ENCODE peak calls at places on chromosomes 16 and 17, in ten cellular contexts. E is stimulated activated CD4-positive, alpha-beta T cell treated with anti-CD3 and anti-CD28 coated beads, Interleukin-12 subunit alpha, Interleukin-12 subunit beta, amount 100 ng/mL, for 24 hours; Z is activated CD8-positive, alpha-beta memory T cell treated with anti-CD3 and anti-CD28 coated beads for 4 hours; M is posterior cingulate gyrus; U is AML-193; V is H54; G is transverse colon; W is RWPE1; P is stimulated activated CD8-positive, alpha-beta memory T cell treated with anti-CD3 and anti-CD28 coated beads, Interleukin-4, amount 100 ng/mL, for 4 hours; H is H4. I is an unnamed sample.

GRCh38 chr17:7508150-7508549 is 24.0 kb downstream of the POLR2A start:
- DNase-seq in E (no peak), Z (no peak), M (no peak), U (no peak), V (no peak), G (no peak), W (no peak), P (no peak), H (no peak), I (no peak)

GRCh38 chr17:58318065-58318481 is 10.5 kb downstream of the TSPOAP1 start:
- DNase-seq in E (no peak), Z (no peak), M (no peak), U (no peak), V (no peak), G (no peak), W (no peak), P (no peak), H (no peak), I (no peak)

GRCh38 chr17:11324846-11325420 is 83.9 kb downstream of the SHISA6 start:
- DNase-seq in E (no peak), Z (no peak), M (no peak), U (no peak), V (no peak), G (no peak), W (no peak), P (no peak), H (no peak), I (no peak)

GRCh38 chr17:33183487-33184026 is 109.5 kb downstream of the ASIC2 start:
- DNase-seq in E (no peak), Z (no peak), M (no peak), U (no peak), V (no peak), G (no peak), W (no peak), P (no peak), H (no peak), I (no peak)

GRCh38 chr16:17392127-17392856 is 78.5 kb downstream of the XYLT1 start:
- DNase-seq in E (no peak), Z (no peak), M (no peak), U (no peak), V (no peak), G (no peak), W (no peak), P (no peak), H (no peak), I (no peak)

GRCh38 chr17:80219777-80220708 is at the start of the genes SGSH and SLC26A11:
- DNase-seq in E (peak; percentile 75), Z (no peak), M (peak; percentile 74), U (no peak), V (peak; percentile 94), G (peak; percentile 89), W (peak; percentile 88), P (peak; percentile 10), H (peak; percentile 57), I (no peak)

GRCh38 chr17:75693500-75694481 is 26.7 kb downstream of the SAP30BP start:
- DNase-seq in E (no peak), Z (no peak), M (peak; percentile 90), U (no peak), V (peak; percentile 75), G (peak; percentile 63), W (peak; percentile 63), P (no peak), H (peak; percentile 100), I (peak; percentile 25)

GRCh38 chr16:75073551-75074414 is 42.8 kb downstream of the LDHD start:
- DNase-seq in E (no peak), Z (no peak), M (no peak), U (no peak), V (no peak), G (no peak), W (no peak), P (no peak), H (no peak), I (no peak)

GRCh38 chr17:71769850-71770249 is 351.0 kb upstream of the SOX9 start:
- DNase-seq in E (no peak), Z (no peak), M (no peak), U (no peak), V (no peak), G (no peak), W (no peak), P (no peak), H (no peak), I (no peak)

GRCh38 chr17:40448213-40448638 is 5.0 kb downstream of the IGFBP4 start:
- DNase-seq in E (no peak), Z (no peak), M (no peak), U (peak; percentile 78), V (no peak), G (peak; percentile 54), W (no peak), P (no peak), H (no peak), I (no peak)

GRCh38 chr16:87057291-87057881 is 259.8 kb downstream of the C16orf95 start:
- DNase-seq in E (no peak), Z (no peak), M (no peak), U (no peak), V (no peak), G (no peak), W (no peak), P (no peak), H (no peak), I (no peak)

GRCh38 chr16:75099075-75099667 is 17.4 kb downstream of the LDHD start:
- DNase-seq in E (no peak), Z (no peak), M (no peak), U (no peak), V (no peak), G (no peak), W (no peak), P (no peak), H (no peak), I (no peak)

GRCh38 chr17:75473246-75473645 is 16.8 kb downstream of the TMEM94 start:
- DNase-seq in E (no peak), Z (no peak), M (peak; percentile 63), U (no peak), V (no peak), G (no peak), W (no peak), P (no peak), H (no peak), I (no peak)

GRCh38 chr17:58072862-58073261 is 10.4 kb upstream of the DYNLL2 start:
- DNase-seq in E (no peak), Z (no peak), M (no peak), U (no peak), V (no peak), G (no peak), W (no peak), P (no peak), H (no peak), I (no peak)

GRCh38 chr16:71933017-71933416 is 37.7 kb downstream of the IST1 start:
- DNase-seq in E (no peak), Z (no peak), M (no peak), U (no peak), V (no peak), G (no peak), W (no peak), P (no peak), H (no peak), I (no peak)

GRCh38 chr16:48188449-48189102 is 32.8 kb upstream of the ABCC12 start:
- DNase-seq in E (no peak), Z (no peak), M (no peak), U (peak; percentile 96), V (no peak), G (no peak), W (no peak), P (no peak), H (no peak), I (no peak)

GRCh38 chr17:79793924-79794304 is 3.0 kb downstream of the CBX8 start:
- DNase-seq in E (no peak), Z (no peak), M (no peak), U (no peak), V (peak; percentile 94), G (no peak), W (no peak), P (no peak), H (peak; percentile 77), I (no peak)

GRCh38 chr17:82201498-82201910 is 11.1 kb downstream of the CCDC57 start:
- DNase-seq in E (no peak), Z (no peak), M (no peak), U (peak; percentile 18), V (no peak), G (no peak), W (no peak), P (no peak), H (no peak), I (no peak)

GRCh38 chr17:60396412-60396811 is 4.5 kb upstream of the USP32 start:
- DNase-seq in E (no peak), Z (no peak), M (no peak), U (no peak), V (no peak), G (no peak), W (no peak), P (no peak), H (no peak), I (no peak)

GRCh38 chr17:2716649-2717048 is 5.1 kb upstream of the CLUH start:
- DNase-seq in E (no peak), Z (no peak), M (no peak), U (no peak), V (no peak), G (no peak), W (no peak), P (no peak), H (no peak), I (no peak)

GRCh38 chr17:31787857-31788570 is 71.0 kb downstream of the COPRS start:
- DNase-seq in E (no peak), Z (no peak), M (peak; percentile 19), U (no peak), V (peak; percentile 79), G (peak; percentile 39), W (peak; percentile 96), P (no peak), H (peak; percentile 62), I (no peak)

GRCh38 chr17:63039342-63039741 is 73.3 kb downstream of the TANC2 start:
- DNase-seq in E (no peak), Z (no peak), M (no peak), U (no peak), V (no peak), G (no peak), W (no peak), P (no peak), H (no peak), I (no peak)

GRCh38 chr17:7405413-7405881 is 1.6 kb upstream of the TMEM256 start:
- DNase-seq in E (no peak), Z (no peak), M (no peak), U (no peak), V (no peak), G (no peak), W (no peak), P (no peak), H (no peak), I (no peak)